ENCODE peak calls at places on chromosome 2, in six cellular contexts. One of them, this sample, is unnamed.

GRCh38 chr2:45000341-45000901 is 8.8 kb downstream of the SIX2 start:
- DNase-seq in CD4-positive, alpha-beta memory T cell: no peak
- DNase-seq in stomach: no peak
- DNase-seq in heart left ventricle: no peak
- DNase-seq in keratinocyte: no peak
- DNase-seq in iPS DF 6.9: no peak
- DNase-seq in this sample: no peak

GRCh38 chr2:176814740-176815367 is 397.7 kb upstream of the HNRNPA3 start:
- DNase-seq in stomach: no peak
- DNase-seq in keratinocyte: no peak
- DNase-seq in heart left ventricle: no peak
- DNase-seq in CD4-positive, alpha-beta memory T cell: peak; percentile 22
- DNase-seq in iPS DF 6.9: no peak
- DNase-seq in this sample: no peak

GRCh38 chr2:121475811-121476571 is 54.7 kb upstream of the RNU4ATAC start:
- DNase-seq in keratinocyte: no peak
- DNase-seq in stomach: no peak
- DNase-seq in iPS DF 6.9: no peak
- DNase-seq in heart left ventricle: no peak
- DNase-seq in CD4-positive, alpha-beta memory T cell: no peak
- DNase-seq in this sample: no peak

GRCh38 chr2:98835831-98836385 is 100.1 kb downstream of the CRACDL start:
- DNase-seq in keratinocyte: no peak
- DNase-seq in stomach: no peak
- DNase-seq in CD4-positive, alpha-beta memory T cell: peak; percentile 83
- DNase-seq in heart left ventricle: no peak
- DNase-seq in iPS DF 6.9: no peak
- DNase-seq in this sample: no peak

GRCh38 chr2:180707867-180708205 is 272.6 kb upstream of the UBE2E3 start:
- DNase-seq in CD4-positive, alpha-beta memory T cell: no peak
- DNase-seq in stomach: no peak
- DNase-seq in iPS DF 6.9: no peak
- DNase-seq in heart left ventricle: no peak
- DNase-seq in keratinocyte: peak; percentile 73
- DNase-seq in this sample: no peak

GRCh38 chr2:120177011-120177621 is 46.1 kb downstream of the TMEM185B start:
- DNase-seq in CD4-positive, alpha-beta memory T cell: peak; percentile 86
- DNase-seq in iPS DF 6.9: no peak
- DNase-seq in keratinocyte: peak; percentile 50
- DNase-seq in heart left ventricle: peak; percentile 34
- DNase-seq in stomach: peak; percentile 47
- DNase-seq in this sample: no peak

GRCh38 chr2:167853717-167854116 is 393.7 kb downstream of the STK39 start:
- DNase-seq in keratinocyte: no peak
- DNase-seq in heart left ventricle: no peak
- DNase-seq in CD4-positive, alpha-beta memory T cell: no peak
- DNase-seq in iPS DF 6.9: no peak
- DNase-seq in stomach: no peak
- DNase-seq in this sample: no peak

GRCh38 chr2:29606105-29606871 is 315.1 kb downstream of the ALK start:
- DNase-seq in stomach: no peak
- DNase-seq in keratinocyte: peak; percentile 66
- DNase-seq in heart left ventricle: no peak
- DNase-seq in CD4-positive, alpha-beta memory T cell: no peak
- DNase-seq in iPS DF 6.9: no peak
- DNase-seq in this sample: no peak

GRCh38 chr2:197949224-197949623 is 144.8 kb downstream of the PLCL1 start:
- DNase-seq in keratinocyte: no peak
- DNase-seq in iPS DF 6.9: no peak
- DNase-seq in CD4-positive, alpha-beta memory T cell: no peak
- DNase-seq in stomach: no peak
- DNase-seq in heart left ventricle: no peak
- DNase-seq in this sample: no peak

GRCh38 chr2:57886196-57886786 is 160.3 kb upstream of the VRK2 start:
- DNase-seq in iPS DF 6.9: no peak
- DNase-seq in keratinocyte: no peak
- DNase-seq in heart left ventricle: no peak
- DNase-seq in CD4-positive, alpha-beta memory T cell: no peak
- DNase-seq in stomach: no peak
- DNase-seq in this sample: no peak

GRCh38 chr2:235026137-235026536 is 74.3 kb downstream of the SH3BP4 start:
- DNase-seq in CD4-positive, alpha-beta memory T cell: no peak
- DNase-seq in iPS DF 6.9: no peak
- DNase-seq in heart left ventricle: no peak
- DNase-seq in keratinocyte: peak; percentile 98
- DNase-seq in stomach: peak; percentile 61
- DNase-seq in this sample: no peak

GRCh38 chr2:96342085-96342484 is 6.5 kb downstream of the NCAPH start:
- DNase-seq in heart left ventricle: no peak
- DNase-seq in iPS DF 6.9: no peak
- DNase-seq in stomach: no peak
- DNase-seq in CD4-positive, alpha-beta memory T cell: peak; percentile 73
- DNase-seq in keratinocyte: no peak
- DNase-seq in this sample: no peak

GRCh38 chr2:120477831-120478481 is 132.0 kb downstream of the INHBB start:
- DNase-seq in heart left ventricle: no peak
- DNase-seq in stomach: no peak
- DNase-seq in keratinocyte: no peak
- DNase-seq in iPS DF 6.9: no peak
- DNase-seq in CD4-positive, alpha-beta memory T cell: no peak
- DNase-seq in this sample: no peak

GRCh38 chr2:43266692-43267091 is 40.3 kb upstream of the ZFP36L2 start:
- DNase-seq in CD4-positive, alpha-beta memory T cell: no peak
- DNase-seq in heart left ventricle: peak; percentile 66
- DNase-seq in stomach: peak; percentile 40
- DNase-seq in keratinocyte: no peak
- DNase-seq in iPS DF 6.9: no peak
- DNase-seq in this sample: peak; percentile 54

GRCh38 chr2:170771049-170771937 is 1.1 kb downstream of the ERICH2 start:
- DNase-seq in stomach: no peak
- DNase-seq in CD4-positive, alpha-beta memory T cell: peak; percentile 27
- DNase-seq in iPS DF 6.9: no peak
- DNase-seq in keratinocyte: no peak
- DNase-seq in heart left ventricle: no peak
- DNase-seq in this sample: no peak

GRCh38 chr2:98883780-98884211 is 52.2 kb downstream of the CRACDL start:
- DNase-seq in stomach: no peak
- DNase-seq in iPS DF 6.9: no peak
- DNase-seq in heart left ventricle: no peak
- DNase-seq in keratinocyte: no peak
- DNase-seq in CD4-positive, alpha-beta memory T cell: no peak
- DNase-seq in this sample: peak; percentile 4

GRCh38 chr2:240224676-240225075 is 84.2 kb upstream of the OTOS start:
- DNase-seq in iPS DF 6.9: no peak
- DNase-seq in stomach: peak; percentile 9
- DNase-seq in keratinocyte: no peak
- DNase-seq in CD4-positive, alpha-beta memory T cell: no peak
- DNase-seq in heart left ventricle: no peak
- DNase-seq in this sample: no peak

GRCh38 chr2:30404354-30405265 is 42.4 kb upstream of the LCLAT1 start:
- DNase-seq in keratinocyte: no peak
- DNase-seq in iPS DF 6.9: no peak
- DNase-seq in stomach: no peak
- DNase-seq in CD4-positive, alpha-beta memory T cell: no peak
- DNase-seq in heart left ventricle: no peak
- DNase-seq in this sample: no peak

GRCh38 chr2:44707945-44708645 is 233.4 kb upstream of the SIX3 start:
- DNase-seq in keratinocyte: no peak
- DNase-seq in iPS DF 6.9: no peak
- DNase-seq in stomach: no peak
- DNase-seq in CD4-positive, alpha-beta memory T cell: no peak
- DNase-seq in heart left ventricle: no peak
- DNase-seq in this sample: no peak

GRCh38 chr2:59249441-59250330 is 1008.6 kb upstream of the FANCL start:
- DNase-seq in heart left ventricle: no peak
- DNase-seq in iPS DF 6.9: no peak
- DNase-seq in keratinocyte: no peak
- DNase-seq in CD4-positive, alpha-beta memory T cell: no peak
- DNase-seq in stomach: no peak
- DNase-seq in this sample: peak; percentile 16

GRCh38 chr2:240347949-240348500 is 87.4 kb upstream of the GPC1 start:
- DNase-seq in heart left ventricle: no peak
- DNase-seq in stomach: no peak
- DNase-seq in keratinocyte: no peak
- DNase-seq in CD4-positive, alpha-beta memory T cell: no peak
- DNase-seq in iPS DF 6.9: no peak
- DNase-seq in this sample: no peak

GRCh38 chr2:235672720-235673119 is 178.9 kb downstream of the AGAP1 start:
- DNase-seq in keratinocyte: no peak
- DNase-seq in stomach: no peak
- DNase-seq in heart left ventricle: no peak
- DNase-seq in iPS DF 6.9: no peak
- DNase-seq in CD4-positive, alpha-beta memory T cell: no peak
- DNase-seq in this sample: no peak

GRCh38 chr2:219726916-219727315 is 99.5 kb downstream of the SLC4A3 start:
- DNase-seq in CD4-positive, alpha-beta memory T cell: no peak
- DNase-seq in heart left ventricle: no peak
- DNase-seq in iPS DF 6.9: no peak
- DNase-seq in keratinocyte: no peak
- DNase-seq in stomach: no peak
- DNase-seq in this sample: no peak

GRCh38 chr2:121036226-121036692 is 248.7 kb downstream of the TFCP2L1 start:
- DNase-seq in iPS DF 6.9: no peak
- DNase-seq in stomach: no peak
- DNase-seq in heart left ventricle: no peak
- DNase-seq in keratinocyte: no peak
- DNase-seq in CD4-positive, alpha-beta memory T cell: no peak
- DNase-seq in this sample: no peak

GRCh38 chr2:95220449-95220848 is 13.1 kb downstream of the ZNF892 start:
- DNase-seq in iPS DF 6.9: no peak
- DNase-seq in keratinocyte: no peak
- DNase-seq in CD4-positive, alpha-beta memory T cell: no peak
- DNase-seq in heart left ventricle: no peak
- DNase-seq in stomach: no peak
- DNase-seq in this sample: no peak
- H3K9me3 ChIP-seq in iPS DF 6.9: peaks cover 6% of the 10 kb centered on the region
- H3K9me3 ChIP-seq in keratinocyte: peaks cover 35% of the 10 kb centered on the region
- H3K9me3 ChIP-seq in CD4-positive, alpha-beta memory T cell: peaks cover 44% of the 10 kb centered on the region
- H3K9me3 ChIP-seq in heart left ventricle: peaks cover 99% of the 10 kb centered on the region
- H3K9me3 ChIP-seq in stomach: peaks cover 81% of the 10 kb centered on the region
- H3K9me3 ChIP-seq in this sample: peaks cover 3% of the 10 kb centered on the region

GRCh38 chr2:41998201-41998781 is 49.5 kb upstream of the PKDCC start:
- DNase-seq in stomach: no peak
- DNase-seq in heart left ventricle: no peak
- DNase-seq in keratinocyte: no peak
- DNase-seq in iPS DF 6.9: no peak
- DNase-seq in CD4-positive, alpha-beta memory T cell: no peak
- DNase-seq in this sample: no peak

GRCh38 chr2:41998789-41999470 is 48.9 kb upstream of the PKDCC start:
- DNase-seq in CD4-positive, alpha-beta memory T cell: no peak
- DNase-seq in iPS DF 6.9: no peak
- DNase-seq in keratinocyte: no peak
- DNase-seq in heart left ventricle: peak; percentile 35
- DNase-seq in stomach: no peak
- DNase-seq in this sample: no peak

GRCh38 chr2:42007596-42007995 is 40.2 kb upstream of the PKDCC start:
- DNase-seq in stomach: no peak
- DNase-seq in iPS DF 6.9: no peak
- DNase-seq in keratinocyte: no peak
- DNase-seq in heart left ventricle: no peak
- DNase-seq in CD4-positive, alpha-beta memory T cell: no peak
- DNase-seq in this sample: no peak

GRCh38 chr2:41999882-42000281 is 47.9 kb upstream of the PKDCC start:
- DNase-seq in CD4-positive, alpha-beta memory T cell: no peak
- DNase-seq in stomach: no peak
- DNase-seq in iPS DF 6.9: no peak
- DNase-seq in keratinocyte: no peak
- DNase-seq in heart left ventricle: no peak
- DNase-seq in this sample: no peak

DNA sequence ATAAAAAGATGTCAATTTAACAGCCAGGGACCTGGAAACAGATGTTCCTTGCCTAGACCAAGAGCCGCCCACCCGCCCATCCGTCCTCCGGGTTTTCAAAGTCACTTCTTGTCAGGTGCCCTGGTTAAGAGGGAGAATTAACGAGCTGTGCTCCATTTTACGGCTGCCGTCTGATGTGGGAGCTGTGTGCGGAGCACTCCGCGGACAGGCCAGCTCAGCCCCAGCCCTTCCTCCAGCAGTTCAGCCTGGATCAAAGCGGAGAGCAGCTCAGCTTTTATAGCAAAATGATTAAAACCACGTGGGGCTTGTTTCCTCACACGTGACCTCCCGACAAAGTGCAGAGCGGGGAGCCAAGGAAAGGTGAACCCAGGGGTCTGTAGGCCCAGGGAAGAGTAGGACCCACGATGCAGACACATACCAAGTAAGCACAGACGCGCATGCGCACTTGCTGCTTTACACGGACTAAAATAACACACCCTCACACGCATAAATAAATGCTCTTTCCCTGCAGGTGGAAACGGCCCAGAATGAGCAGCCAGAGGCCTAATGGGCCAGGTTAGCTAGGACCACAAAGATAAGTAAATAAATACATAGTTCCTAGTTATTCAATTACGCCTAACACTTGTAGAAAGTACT is 46.0 kb upstream of the PKDCC start:
- DNase-seq in heart left ventricle: no peak
- DNase-seq in keratinocyte: no peak
- DNase-seq in stomach: no peak
- DNase-seq in iPS DF 6.9: no peak
- DNase-seq in CD4-positive, alpha-beta memory T cell: no peak
- DNase-seq in this sample: peak; percentile 68
- H3K9me3 ChIP-seq in heart left ventricle: peaks cover 6% of the 10 kb centered on the region
- H3K9me3 ChIP-seq in keratinocyte: no peaks in the 10 kb centered on the region
- H3K9me3 ChIP-seq in stomach: no peaks in the 10 kb centered on the region
- H3K9me3 ChIP-seq in iPS DF 6.9: no peaks in the 10 kb centered on the region
- H3K9me3 ChIP-seq in CD4-positive, alpha-beta memory T cell: peaks cover 4% of the 10 kb centered on the region
- H3K9me3 ChIP-seq in this sample: no peaks in the 10 kb centered on the region

GRCh38 chr2:103484906-103485305 is 723.1 kb downstream of the TMEM182 start:
- DNase-seq in heart left ventricle: no peak
- DNase-seq in iPS DF 6.9: no peak
- DNase-seq in keratinocyte: no peak
- DNase-seq in stomach: no peak
- DNase-seq in CD4-positive, alpha-beta memory T cell: no peak
- DNase-seq in this sample: no peak
- H3K9me3 ChIP-seq in heart left ventricle: no peaks in the 10 kb centered on the region
- H3K9me3 ChIP-seq in iPS DF 6.9: no peaks in the 10 kb centered on the region
- H3K9me3 ChIP-seq in keratinocyte: no peaks in the 10 kb centered on the region
- H3K9me3 ChIP-seq in stomach: no peaks in the 10 kb centered on the region
- H3K9me3 ChIP-seq in CD4-positive, alpha-beta memory T cell: no peaks in the 10 kb centered on the region
- H3K9me3 ChIP-seq in this sample: no peaks in the 10 kb centered on the region

GRCh38 chr2:25499157-25499556 is 157.4 kb upstream of the DNMT3A start:
- DNase-seq in CD4-positive, alpha-beta memory T cell: no peak
- DNase-seq in heart left ventricle: no peak
- DNase-seq in iPS DF 6.9: no peak
- DNase-seq in keratinocyte: no peak
- DNase-seq in stomach: no peak
- DNase-seq in this sample: no peak

GRCh38 chr2:25493207-25493606 is 151.5 kb upstream of the DNMT3A start:
- DNase-seq in iPS DF 6.9: no peak
- DNase-seq in keratinocyte: no peak
- DNase-seq in stomach: no peak
- DNase-seq in heart left ventricle: no peak
- DNase-seq in CD4-positive, alpha-beta memory T cell: no peak
- DNase-seq in this sample: no peak

GRCh38 chr2:25497862-25498407 is 156.2 kb upstream of the DNMT3A start:
- DNase-seq in CD4-positive, alpha-beta memory T cell: no peak
- DNase-seq in heart left ventricle: no peak
- DNase-seq in iPS DF 6.9: no peak
- DNase-seq in stomach: no peak
- DNase-seq in keratinocyte: no peak
- DNase-seq in this sample: no peak

GRCh38 chr2:25494626-25495025 is 152.9 kb upstream of the DNMT3A start:
- DNase-seq in stomach: no peak
- DNase-seq in keratinocyte: no peak
- DNase-seq in iPS DF 6.9: no peak
- DNase-seq in CD4-positive, alpha-beta memory T cell: no peak
- DNase-seq in heart left ventricle: no peak
- DNase-seq in this sample: no peak

GRCh38 chr2:25497229-25497861 is 155.6 kb upstream of the DNMT3A start:
- DNase-seq in stomach: no peak
- DNase-seq in iPS DF 6.9: no peak
- DNase-seq in heart left ventricle: no peak
- DNase-seq in keratinocyte: no peak
- DNase-seq in CD4-positive, alpha-beta memory T cell: no peak
- DNase-seq in this sample: no peak
- H3K9me3 ChIP-seq in stomach: no peaks in the 10 kb centered on the region
- H3K9me3 ChIP-seq in iPS DF 6.9: no peaks in the 10 kb centered on the region
- H3K9me3 ChIP-seq in heart left ventricle: no peaks in the 10 kb centered on the region
- H3K9me3 ChIP-seq in keratinocyte: no peaks in the 10 kb centered on the region
- H3K9me3 ChIP-seq in CD4-positive, alpha-beta memory T cell: no peaks in the 10 kb centered on the region
- H3K9me3 ChIP-seq in this sample: no peaks in the 10 kb centered on the region